ENCODE peak calls at places on chromosomes 7 and 10, in six cellular contexts. O is IMR-90, V is posterior cingulate gyrus, H is fibroblast of the conjunctiva, I is T-helper 1 cell, T is prostate gland. R is an unnamed sample.

GRCh38 chr10:127450644-127451043 is 98.5 kb upstream of the NPS start:
- DNase-seq in O (no peak), H (no peak), T (no peak), I (no peak), V (no peak), R (no peak)

GRCh38 chr10:6114758-6115410 is 26.1 kb downstream of the RBM17 start:
- DNase-seq in H (peak), V (peak), I (no peak), T (no peak), O (peak), R (no peak)

GRCh38 chr7:95531605-95532004 is 45.9 kb downstream of the ASB4 start:
- DNase-seq in O (no peak), V (no peak), T (no peak), H (no peak), I (no peak), R (no peak)

GRCh38 chr10:106956216-106956915 is 208.1 kb downstream of the SORCS1 start:
- DNase-seq in H (no peak), V (no peak), O (no peak), I (no peak), T (no peak), R (no peak)

GRCh38 chr7:37392673-37393017 is 56.0 kb downstream of the ELMO1 start:
- DNase-seq in V (no peak), O (no peak), H (no peak), T (no peak), I (no peak), R (no peak)

GRCh38 chr10:46217749-46218453 is 68.9 kb upstream of the ANTXRL start:
- DNase-seq in O (no peak), T (no peak), V (no peak), I (no peak), H (no peak), R (no peak)

GRCh38 chr10:34651796-34652195 is 163.3 kb downstream of the PARD3 start:
- DNase-seq in I (no peak), H (no peak), V (no peak), O (no peak), T (no peak), R (no peak)

GRCh38 chr10:93081834-93082233 is 8.1 kb downstream of the CYP26A1 start:
- DNase-seq in V (no peak), O (peak), T (no peak), I (no peak), H (no peak), R (no peak)

R was measured in T-helper 22 cell.